ENCODE peak calls at places on chromosomes 1 and 21, in six cellular contexts. C is SK-N-SH, H is K562, E is H1, J is HepG2, Y is GM12878. O is an unnamed sample.
A peak's percentile ranks its signal among the peaks of the same experiment; 100 is the strongest.

GRCh38 chr21:36692125-36692843 is 6.6 kb upstream of the SIM2 start:
- DNase-seq in C (no peak), H (no peak), E (no peak), J (no peak), Y (no peak), O (no peak)

GRCh38 chr1:36386262-36387140 is 777 bp upstream of the STK40 start:
- DNase-seq in C (peak; percentile 63), H (peak; percentile 99), E (peak; percentile 79), J (peak; percentile 95), Y (peak; percentile 94), O (peak; percentile 99)

GRCh38 chr1:165228676-165229075 is 127.8 kb downstream of the LMX1A start:
- DNase-seq in C (no peak), H (peak; percentile 22), E (no peak), J (no peak), Y (no peak), O (no peak)

GRCh38 chr1:94230920-94231319 is 6.5 kb downstream of the ARHGAP29 start:
- DNase-seq in C (no peak), H (no peak), E (no peak), J (no peak), Y (no peak), O (no peak)

GRCh38 chr1:81314497-81314896 is 486.2 kb upstream of the ADGRL2 start:
- DNase-seq in C (no peak), H (no peak), E (no peak), J (no peak), Y (no peak), O (no peak)

GRCh38 chr21:45640001-45640887 is 3.3 kb upstream of the PCBP3 start:
- DNase-seq in C (peak; percentile 52), H (no peak), E (no peak), J (no peak), Y (no peak), O (no peak)

GRCh38 chr1:9719978-9720722 is 68.6 kb downstream of the PIK3CD start:
- DNase-seq in C (no peak), H (no peak), E (no peak), J (no peak), Y (no peak), O (no peak)

GRCh38 chr1:80217377-80217986 is 1211.0 kb upstream of the ADGRL4 start:
- DNase-seq in C (peak; percentile 41), H (peak; percentile 0), E (no peak), J (peak; percentile 1), Y (no peak), O (no peak)

GRCh38 chr1:13513063-13513884 is 529 bp downstream of the LRRC38 start:
- DNase-seq in C (no peak), H (no peak), E (no peak), J (no peak), Y (no peak), O (no peak)

GRCh38 chr1:31666290-31666963 is 21.8 kb upstream of the PEF1 start:
- DNase-seq in C (no peak), H (no peak), E (no peak), J (no peak), Y (no peak), O (no peak)

GRCh38 chr1:244346972-244347618 is 104.6 kb downstream of the ADSS2 start:
- DNase-seq in C (no peak), H (no peak), E (no peak), J (no peak), Y (no peak), O (no peak)

GRCh38 chr1:30263405-30263804 is 460.0 kb downstream of the MATN1 start:
- DNase-seq in C (no peak), H (no peak), E (no peak), J (no peak), Y (no peak), O (no peak)

GRCh38 chr1:201059871-201060555 is 36.5 kb upstream of the KIF21B start:
- DNase-seq in C (no peak), H (no peak), E (no peak), J (no peak), Y (no peak), O (no peak)

GRCh38 chr1:171081220-171081993 is 9.3 kb upstream of the FMO3 start:
- DNase-seq in C (peak; percentile 1), H (no peak), E (no peak), J (no peak), Y (no peak), O (no peak)

GRCh38 chr1:33736496-33736895 is 127.4 kb upstream of the HMGB4 start:
- DNase-seq in C (no peak), H (no peak), E (no peak), J (no peak), Y (no peak), O (no peak)

GRCh38 chr1:1210726-1211540 is 3.0 kb downstream of the TNFRSF4 start:
- DNase-seq in C (peak; percentile 32), H (no peak), E (no peak), J (no peak), Y (no peak), O (no peak)

GRCh38 chr1:168945870-168946269 is 160.6 kb upstream of the ATP1B1 start:
- DNase-seq in C (no peak), H (no peak), E (no peak), J (peak; percentile 5), Y (no peak), O (no peak)

DNA sequence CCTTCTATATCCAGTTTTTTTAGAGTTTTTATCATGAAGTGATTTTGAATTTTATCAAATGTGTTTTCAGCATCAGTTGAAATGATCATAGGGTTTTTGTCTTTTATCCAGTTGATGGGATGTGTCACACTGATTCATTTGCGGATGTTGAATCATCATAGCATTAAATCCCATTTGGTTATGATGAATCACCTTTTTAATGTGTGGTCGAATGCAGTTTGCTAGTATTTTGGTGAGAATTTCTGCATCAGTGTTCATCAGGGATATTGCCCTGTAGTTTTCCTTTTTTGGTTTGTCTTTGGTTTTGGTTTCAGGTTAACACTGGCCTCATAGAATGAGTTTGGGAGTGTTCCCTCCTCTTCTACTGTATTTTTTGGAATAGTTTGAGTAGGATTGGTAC is 80.3 kb downstream of the DIRAS3 start:
- DNase-seq in C (no peak), H (no peak), E (no peak), J (no peak), Y (no peak), O (no peak)
- TF ChIP-seq GABPA in C (peak; percentile 12), H (no peak), E (no peak), J (no peak), Y (no peak), O (no peak)

DNA sequence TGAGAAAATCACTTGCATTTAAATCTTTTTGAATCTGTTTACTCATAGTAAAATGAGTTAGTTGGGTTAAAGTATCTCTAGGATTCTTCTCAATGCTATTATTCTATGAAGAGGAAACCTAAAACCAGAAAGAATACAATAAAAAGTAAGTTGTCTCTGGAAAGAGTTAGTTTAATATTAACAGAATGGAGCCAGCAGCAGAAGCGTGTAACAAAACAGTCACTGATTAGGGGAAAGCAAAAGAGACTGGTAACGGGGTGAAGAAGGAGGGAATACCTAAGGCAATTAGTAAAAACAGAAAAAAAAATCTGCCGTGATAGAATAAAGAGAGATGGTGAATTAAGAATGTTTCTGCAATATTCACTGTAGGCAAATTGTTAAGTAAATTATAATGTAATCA is 60.0 kb downstream of the NRDC start:
- DNase-seq in C (no peak), H (no peak), E (no peak), J (no peak), Y (no peak), O (no peak)
- H3K27ac ChIP-seq in C (no peak overlapping the region), H (no peak overlapping the region), E (no peak overlapping the region), J (no peak overlapping the region), Y (no peak overlapping the region), O (no peak overlapping the region)

GRCh38 chr1:70947864-70948263 is 99.8 kb downstream of the PTGER3 start:
- DNase-seq in C (no peak), H (no peak), E (no peak), J (no peak), Y (no peak), O (peak; percentile 14)
- TF ChIP-seq GABPA in C (no peak), H (no peak), E (no peak), J (no peak), Y (no peak), O (no peak)

DNA sequence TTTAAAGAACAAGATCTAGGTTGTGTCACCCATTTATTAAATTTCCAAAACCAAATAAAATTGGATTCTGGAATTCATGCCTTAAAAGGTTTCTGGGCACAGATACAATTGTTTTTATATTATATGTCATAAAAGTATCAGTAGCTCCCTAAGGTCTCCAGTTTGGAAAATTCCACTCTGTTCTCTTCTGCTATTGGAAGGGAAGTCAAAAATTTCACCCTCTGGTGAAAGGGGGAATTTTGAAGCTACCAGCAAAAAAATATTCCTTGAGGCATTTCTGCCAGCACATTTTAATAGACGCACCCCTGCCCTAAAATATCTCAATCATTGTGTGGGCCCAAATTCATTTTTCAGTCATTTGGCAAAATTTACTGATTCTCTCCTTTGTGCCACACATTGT is 285.7 kb upstream of the SGIP1 start:
- DNase-seq in C (no peak), H (no peak), E (no peak), J (no peak), Y (no peak), O (no peak)
- H3K27ac ChIP-seq in C (no peak overlapping the region), H (no peak overlapping the region), E (no peak overlapping the region), J (no peak overlapping the region), Y (no peak overlapping the region), O (no peak overlapping the region)

GRCh38 chr21:26804895-26805609 is 40.2 kb downstream of the ADAMTS1 start:
- DNase-seq in C (no peak), H (no peak), E (no peak), J (no peak), Y (no peak), O (no peak)
- TF ChIP-seq GABPA in C (no peak), H (no peak), E (no peak), J (no peak), Y (no peak), O (no peak)

DNA sequence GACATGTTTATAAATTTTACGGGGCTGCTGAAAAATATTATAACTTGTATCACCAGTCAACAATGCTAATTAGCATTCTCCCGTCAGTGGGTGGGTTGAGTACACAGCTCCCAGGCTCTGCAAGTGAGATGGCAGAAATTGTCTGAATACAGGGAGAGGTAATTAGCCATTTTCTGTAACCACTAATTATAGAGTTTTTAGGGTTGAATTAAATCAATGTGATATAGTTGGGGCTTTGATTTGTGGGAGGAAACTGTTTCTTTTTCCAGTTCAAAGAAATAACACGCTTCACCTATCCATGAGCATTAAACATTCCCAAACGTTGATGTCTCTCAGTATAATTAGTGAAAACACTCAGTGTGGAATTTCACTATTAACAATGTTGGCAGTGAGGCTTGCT is 1.4 kb downstream of the VANGL1 start:
- DNase-seq in C (no peak), H (peak; percentile 24), E (no peak), J (no peak), Y (no peak), O (no peak)
- H3K27ac ChIP-seq in C (no peak overlapping the region), H (no peak overlapping the region), E (no peak overlapping the region), J (peak overlapping the region; percentile 89), Y (peak overlapping the region; percentile 52), O (no peak overlapping the region)

GRCh38 chr1:20381961-20382360 is 91.3 kb downstream of the VWA5B1 start:
- DNase-seq in C (no peak), H (no peak), E (no peak), J (no peak), Y (no peak), O (no peak)

GRCh38 chr1:20380616-20381035 is 90.0 kb downstream of the VWA5B1 start:
- DNase-seq in C (no peak), H (no peak), E (no peak), J (no peak), Y (no peak), O (no peak)

GRCh38 chr1:20381045-20381641 is 90.5 kb downstream of the VWA5B1 start:
- DNase-seq in C (no peak), H (no peak), E (no peak), J (no peak), Y (no peak), O (no peak)

GRCh38 chr1:20385630-20386029 is 95.0 kb downstream of the VWA5B1 start:
- DNase-seq in C (no peak), H (no peak), E (no peak), J (no peak), Y (no peak), O (no peak)

GRCh38 chr1:20383631-20384030 is 93.0 kb downstream of the VWA5B1 start:
- DNase-seq in C (no peak), H (no peak), E (no peak), J (no peak), Y (no peak), O (no peak)
- TF ChIP-seq GABPA in C (no peak), H (no peak), E (no peak), J (no peak), Y (no peak), O (no peak)

O was measured in HL-60.